ENCODE peak calls at places on chromosomes 7 and 10, in eight cellular contexts. One of them, this sample, is unnamed.

GRCh38 chr10:27446091-27446918 is 57.8 kb upstream of the RAB18 start:
- DNase-seq in kidney: no peak
- DNase-seq in nephron progenitor cell: no peak
- DNase-seq in H9: no peak
- DNase-seq in esophagus muscularis mucosa: no peak
- DNase-seq in neural crest cell: no peak
- DNase-seq in HFFc6: peak
- DNase-seq in brain microvascular endothelial cell: peak
- DNase-seq in this sample: no peak

GRCh38 chr7:47720141-47720906 is 138.4 kb upstream of the TNS3 start:
- DNase-seq in nephron progenitor cell: no peak
- DNase-seq in esophagus muscularis mucosa: peak
- DNase-seq in kidney: peak
- DNase-seq in H9: no peak
- DNase-seq in neural crest cell: no peak
- DNase-seq in brain microvascular endothelial cell: peak
- DNase-seq in HFFc6: no peak
- DNase-seq in this sample: peak

GRCh38 chr7:77281780-77282478 is 82.3 kb upstream of the FGL2 start:
- DNase-seq in neural crest cell: no peak
- DNase-seq in esophagus muscularis mucosa: no peak
- DNase-seq in brain microvascular endothelial cell: no peak
- DNase-seq in nephron progenitor cell: peak
- DNase-seq in kidney: no peak
- DNase-seq in HFFc6: no peak
- DNase-seq in H9: no peak
- DNase-seq in this sample: no peak

GRCh38 chr10:3625959-3626751 is 158.9 kb downstream of the KLF6 start:
- DNase-seq in kidney: no peak
- DNase-seq in nephron progenitor cell: no peak
- DNase-seq in brain microvascular endothelial cell: peak
- DNase-seq in neural crest cell: no peak
- DNase-seq in H9: no peak
- DNase-seq in HFFc6: peak
- DNase-seq in esophagus muscularis mucosa: no peak
- DNase-seq in this sample: no peak

GRCh38 chr7:116511552-116512523 is 12.3 kb downstream of the CAV2 start:
- DNase-seq in H9: no peak
- DNase-seq in neural crest cell: no peak
- DNase-seq in esophagus muscularis mucosa: no peak
- DNase-seq in nephron progenitor cell: no peak
- DNase-seq in kidney: no peak
- DNase-seq in HFFc6: peak
- DNase-seq in brain microvascular endothelial cell: no peak
- DNase-seq in this sample: no peak

GRCh38 chr10:75043256-75044121 is 68.0 kb upstream of the SAMD8 start:
- DNase-seq in HFFc6: no peak
- DNase-seq in H9: peak
- DNase-seq in esophagus muscularis mucosa: no peak
- DNase-seq in kidney: no peak
- DNase-seq in brain microvascular endothelial cell: no peak
- DNase-seq in nephron progenitor cell: no peak
- DNase-seq in neural crest cell: no peak
- DNase-seq in this sample: peak

GRCh38 chr7:38951213-38951612 is 26.5 kb upstream of the POU6F2 start:
- DNase-seq in neural crest cell: no peak
- DNase-seq in brain microvascular endothelial cell: no peak
- DNase-seq in H9: no peak
- DNase-seq in kidney: no peak
- DNase-seq in nephron progenitor cell: no peak
- DNase-seq in esophagus muscularis mucosa: no peak
- DNase-seq in HFFc6: no peak
- DNase-seq in this sample: no peak

GRCh38 chr10:113284635-113285034 is 268.2 kb upstream of the HABP2 start:
- DNase-seq in HFFc6: no peak
- DNase-seq in kidney: no peak
- DNase-seq in brain microvascular endothelial cell: no peak
- DNase-seq in neural crest cell: no peak
- DNase-seq in esophagus muscularis mucosa: no peak
- DNase-seq in H9: no peak
- DNase-seq in nephron progenitor cell: no peak
- DNase-seq in this sample: peak

GRCh38 chr7:106057962-106058901 is 53.9 kb downstream of the SYPL1 start:
- DNase-seq in brain microvascular endothelial cell: no peak
- DNase-seq in HFFc6: no peak
- DNase-seq in nephron progenitor cell: no peak
- DNase-seq in esophagus muscularis mucosa: no peak
- DNase-seq in H9: no peak
- DNase-seq in kidney: peak
- DNase-seq in neural crest cell: peak
- DNase-seq in this sample: peak

GRCh38 chr10:3538291-3538849 is 246.6 kb downstream of the KLF6 start:
- DNase-seq in nephron progenitor cell: no peak
- DNase-seq in esophagus muscularis mucosa: no peak
- DNase-seq in kidney: no peak
- DNase-seq in HFFc6: peak
- DNase-seq in neural crest cell: no peak
- DNase-seq in brain microvascular endothelial cell: peak
- DNase-seq in H9: no peak
- DNase-seq in this sample: no peak

GRCh38 chr7:78141533-78142281 is 343.1 kb downstream of the PHTF2 start:
- DNase-seq in brain microvascular endothelial cell: no peak
- DNase-seq in esophagus muscularis mucosa: no peak
- DNase-seq in kidney: no peak
- DNase-seq in neural crest cell: no peak
- DNase-seq in HFFc6: peak
- DNase-seq in nephron progenitor cell: no peak
- DNase-seq in H9: no peak
- DNase-seq in this sample: no peak

GRCh38 chr10:50991496-50992355 is 82.6 kb upstream of the PRKG1 start:
- DNase-seq in brain microvascular endothelial cell: peak
- DNase-seq in esophagus muscularis mucosa: no peak
- DNase-seq in nephron progenitor cell: peak
- DNase-seq in H9: peak
- DNase-seq in neural crest cell: no peak
- DNase-seq in kidney: peak
- DNase-seq in HFFc6: no peak
- DNase-seq in this sample: peak

GRCh38 chr7:148185050-148185449 is 405.5 kb upstream of the C7orf33 start:
- DNase-seq in nephron progenitor cell: no peak
- DNase-seq in esophagus muscularis mucosa: no peak
- DNase-seq in brain microvascular endothelial cell: peak
- DNase-seq in H9: no peak
- DNase-seq in neural crest cell: no peak
- DNase-seq in HFFc6: no peak
- DNase-seq in kidney: no peak
- DNase-seq in this sample: no peak

GRCh38 chr10:22246680-22247391 is 29.0 kb upstream of the EBLN1 start:
- DNase-seq in kidney: no peak
- DNase-seq in neural crest cell: no peak
- DNase-seq in brain microvascular endothelial cell: peak
- DNase-seq in nephron progenitor cell: no peak
- DNase-seq in esophagus muscularis mucosa: no peak
- DNase-seq in H9: no peak
- DNase-seq in HFFc6: peak
- DNase-seq in this sample: no peak

GRCh38 chr10:101310528-101311439 is 43.2 kb upstream of the BTRC start:
- DNase-seq in brain microvascular endothelial cell: peak
- DNase-seq in H9: peak
- DNase-seq in nephron progenitor cell: no peak
- DNase-seq in esophagus muscularis mucosa: no peak
- DNase-seq in kidney: no peak
- DNase-seq in neural crest cell: no peak
- DNase-seq in HFFc6: no peak
- DNase-seq in this sample: no peak

GRCh38 chr7:132528695-132529094 is 47.6 kb downstream of the PLXNA4 start:
- DNase-seq in brain microvascular endothelial cell: no peak
- DNase-seq in nephron progenitor cell: no peak
- DNase-seq in neural crest cell: no peak
- DNase-seq in H9: no peak
- DNase-seq in HFFc6: no peak
- DNase-seq in kidney: no peak
- DNase-seq in esophagus muscularis mucosa: no peak
- DNase-seq in this sample: no peak

GRCh38 chr10:34732926-34733325 is 82.2 kb downstream of the PARD3 start:
- DNase-seq in kidney: no peak
- DNase-seq in H9: no peak
- DNase-seq in brain microvascular endothelial cell: no peak
- DNase-seq in neural crest cell: no peak
- DNase-seq in nephron progenitor cell: no peak
- DNase-seq in HFFc6: no peak
- DNase-seq in esophagus muscularis mucosa: no peak
- DNase-seq in this sample: no peak

DNA sequence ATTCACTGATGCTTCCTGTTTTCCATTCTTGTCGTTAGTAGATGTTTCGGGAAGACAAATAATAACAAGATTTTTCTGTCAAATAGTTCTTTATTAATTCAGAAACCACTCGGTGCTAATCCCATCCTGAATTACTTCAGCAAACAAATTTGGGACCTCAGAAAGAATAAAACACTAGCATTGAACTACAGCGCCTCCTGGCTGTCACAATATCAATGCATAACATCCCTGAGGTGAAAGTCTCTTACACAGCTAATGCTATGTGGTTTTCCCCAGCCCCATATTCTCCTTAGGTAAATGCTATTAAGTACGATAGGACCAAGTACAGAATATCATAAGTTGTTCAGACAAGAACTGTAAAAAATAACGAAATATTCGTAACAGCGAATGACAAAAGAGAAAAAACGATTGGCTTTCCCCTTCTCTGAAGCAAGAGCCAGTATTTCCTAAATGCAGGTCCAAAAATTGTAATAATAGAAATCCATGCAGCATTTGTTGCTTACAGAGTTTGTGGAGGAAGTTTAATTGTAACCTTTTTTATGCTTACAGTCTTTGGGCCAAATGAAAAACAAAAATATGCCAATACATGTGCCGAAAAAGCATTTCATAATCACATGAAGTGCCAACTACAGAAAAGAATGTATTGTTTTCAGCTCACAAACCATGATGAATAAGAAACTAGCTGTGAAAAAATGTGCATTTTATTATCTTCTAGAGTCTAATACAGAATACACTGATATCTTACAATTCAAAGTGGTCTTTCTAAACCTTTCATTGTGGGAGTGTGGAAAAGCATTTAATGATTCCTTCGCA is 47.3 kb downstream of the MYPN start:
- DNase-seq in neural crest cell: peak
- DNase-seq in kidney: no peak
- DNase-seq in H9: peak
- DNase-seq in HFFc6: peak
- DNase-seq in nephron progenitor cell: peak
- DNase-seq in esophagus muscularis mucosa: no peak
- DNase-seq in brain microvascular endothelial cell: peak
- DNase-seq in this sample: no peak
- TF ChIP-seq CTCF in neural crest cell: peak
- TF ChIP-seq CTCF in kidney: peak
- TF ChIP-seq CTCF in H9: peak
- TF ChIP-seq CTCF in HFFc6: peak
- TF ChIP-seq CTCF in nephron progenitor cell: peak
- TF ChIP-seq CTCF in esophagus muscularis mucosa: peak
- TF ChIP-seq CTCF in brain microvascular endothelial cell: peak
- TF ChIP-seq CTCF in this sample: peak

GRCh38 chr7:155372782-155373358 is 75.2 kb downstream of the INSIG1 start:
- DNase-seq in nephron progenitor cell: no peak
- DNase-seq in kidney: peak
- DNase-seq in esophagus muscularis mucosa: no peak
- DNase-seq in brain microvascular endothelial cell: no peak
- DNase-seq in neural crest cell: no peak
- DNase-seq in HFFc6: no peak
- DNase-seq in H9: no peak
- DNase-seq in this sample: no peak
- TF ChIP-seq CTCF in nephron progenitor cell: no peak
- TF ChIP-seq CTCF in kidney: no peak
- TF ChIP-seq CTCF in esophagus muscularis mucosa: no peak
- TF ChIP-seq CTCF in brain microvascular endothelial cell: no peak
- TF ChIP-seq CTCF in neural crest cell: no peak
- TF ChIP-seq CTCF in HFFc6: no peak
- TF ChIP-seq CTCF in H9: no peak
- TF ChIP-seq CTCF in this sample: no peak

GRCh38 chr7:27151341-27151944 is 940 bp downstream of the HOXA3 start:
- DNase-seq in esophagus muscularis mucosa: no peak
- DNase-seq in H9: no peak
- DNase-seq in brain microvascular endothelial cell: no peak
- DNase-seq in kidney: peak
- DNase-seq in nephron progenitor cell: peak
- DNase-seq in HFFc6: no peak
- DNase-seq in neural crest cell: no peak
- DNase-seq in this sample: peak
- TF ChIP-seq CTCF in esophagus muscularis mucosa: no peak
- TF ChIP-seq CTCF in H9: no peak
- TF ChIP-seq CTCF in brain microvascular endothelial cell: no peak
- TF ChIP-seq CTCF in kidney: no peak
- TF ChIP-seq CTCF in nephron progenitor cell: no peak
- TF ChIP-seq CTCF in HFFc6: no peak
- TF ChIP-seq CTCF in neural crest cell: no peak
- TF ChIP-seq CTCF in this sample: no peak

GRCh38 chr10:129659881-129660280 is 192.8 kb downstream of the MGMT start:
- DNase-seq in HFFc6: no peak
- DNase-seq in brain microvascular endothelial cell: no peak
- DNase-seq in kidney: no peak
- DNase-seq in esophagus muscularis mucosa: peak
- DNase-seq in neural crest cell: no peak
- DNase-seq in H9: no peak
- DNase-seq in nephron progenitor cell: no peak
- DNase-seq in this sample: no peak

GRCh38 chr10:129656642-129657041 is 189.6 kb downstream of the MGMT start:
- DNase-seq in kidney: no peak
- DNase-seq in H9: no peak
- DNase-seq in brain microvascular endothelial cell: no peak
- DNase-seq in nephron progenitor cell: no peak
- DNase-seq in esophagus muscularis mucosa: peak
- DNase-seq in HFFc6: no peak
- DNase-seq in neural crest cell: no peak
- DNase-seq in this sample: no peak

GRCh38 chr10:129657297-129657974 is 190.4 kb downstream of the MGMT start:
- DNase-seq in kidney: no peak
- DNase-seq in brain microvascular endothelial cell: no peak
- DNase-seq in nephron progenitor cell: no peak
- DNase-seq in HFFc6: no peak
- DNase-seq in neural crest cell: no peak
- DNase-seq in esophagus muscularis mucosa: no peak
- DNase-seq in H9: no peak
- DNase-seq in this sample: no peak

GRCh38 chr10:129655679-129656031 is 188.6 kb downstream of the MGMT start:
- DNase-seq in neural crest cell: no peak
- DNase-seq in nephron progenitor cell: no peak
- DNase-seq in HFFc6: no peak
- DNase-seq in brain microvascular endothelial cell: no peak
- DNase-seq in kidney: no peak
- DNase-seq in H9: no peak
- DNase-seq in esophagus muscularis mucosa: no peak
- DNase-seq in this sample: no peak

GRCh38 chr10:129658673-129659072 is 191.6 kb downstream of the MGMT start:
- DNase-seq in HFFc6: no peak
- DNase-seq in kidney: no peak
- DNase-seq in nephron progenitor cell: no peak
- DNase-seq in esophagus muscularis mucosa: no peak
- DNase-seq in brain microvascular endothelial cell: no peak
- DNase-seq in neural crest cell: no peak
- DNase-seq in H9: peak
- DNase-seq in this sample: no peak
- TF ChIP-seq CTCF in HFFc6: peak
- TF ChIP-seq CTCF in kidney: peak
- TF ChIP-seq CTCF in nephron progenitor cell: peak
- TF ChIP-seq CTCF in esophagus muscularis mucosa: no peak
- TF ChIP-seq CTCF in brain microvascular endothelial cell: no peak
- TF ChIP-seq CTCF in neural crest cell: peak
- TF ChIP-seq CTCF in H9: peak
- TF ChIP-seq CTCF in this sample: no peak

GRCh38 chr10:122879339-122880273 is at the start of gene FAM24B:
- DNase-seq in esophagus muscularis mucosa: peak
- DNase-seq in neural crest cell: no peak
- DNase-seq in H9: peak
- DNase-seq in brain microvascular endothelial cell: peak
- DNase-seq in nephron progenitor cell: no peak
- DNase-seq in kidney: peak
- DNase-seq in HFFc6: peak
- DNase-seq in this sample: peak
- TF ChIP-seq CTCF in esophagus muscularis mucosa: peak
- TF ChIP-seq CTCF in neural crest cell: no peak
- TF ChIP-seq CTCF in H9: no peak
- TF ChIP-seq CTCF in brain microvascular endothelial cell: no peak
- TF ChIP-seq CTCF in nephron progenitor cell: no peak
- TF ChIP-seq CTCF in kidney: no peak
- TF ChIP-seq CTCF in HFFc6: no peak
- TF ChIP-seq CTCF in this sample: no peak

This sample was measured in coronary artery.